ENCODE peak calls at places on chromosome 2, in ten cellular contexts. N is brain microvascular endothelial cell; M is stromal cell of bone marrow; Y is head of caudate nucleus; B is choroid plexus epithelial cell; P is stomach; Q is ELF-1; A is CD4-positive, CD25-positive, alpha-beta regulatory T cell; C is GM19239; Z is stimulated activated CD4-positive, alpha-beta T cell treated with anti-CD3 and anti-CD28 coated beads, TNF-alpha, amount 100 ng/mL, for 1 hour. D is an unnamed sample.
A peak's percentile ranks its signal among the peaks of the same experiment; 100 is the strongest.

GRCh38 chr2:102056079-102056581 is 64.4 kb downstream of the IL1R2 start:
- DNase-seq in N (no peak), M (no peak), Y (no peak), B (no peak), P (no peak), Q (no peak), A (no peak), C (no peak), Z (no peak), D (peak; percentile 50)

GRCh38 chr2:182761903-182762302 is 45.8 kb downstream of the DNAJC10 start:
- DNase-seq in N (peak; percentile 12), M (peak; percentile 61), Y (peak; percentile 8), B (peak; percentile 76), P (no peak), Q (no peak), A (no peak), C (no peak), Z (no peak), D (no peak)

GRCh38 chr2:237195396-237196119 is 109.9 kb downstream of the COPS8 start:
- DNase-seq in N (no peak), M (no peak), Y (no peak), B (no peak), P (no peak), Q (peak; percentile 61), A (no peak), C (no peak), Z (no peak), D (no peak)

GRCh38 chr2:26179446-26179907 is 6.6 kb downstream of the GAREM2 start:
- DNase-seq in N (no peak), M (no peak), Y (peak; percentile 25), B (no peak), P (no peak), Q (peak; percentile 52), A (no peak), C (no peak), Z (no peak), D (peak; percentile 21)

GRCh38 chr2:211114826-211115450 is 558.5 kb downstream of the CPS1 start:
- DNase-seq in N (peak; percentile 21), M (no peak), Y (no peak), B (peak; percentile 23), P (no peak), Q (no peak), A (no peak), C (no peak), Z (no peak), D (no peak)

GRCh38 chr2:240514631-240515030 is 43.2 kb downstream of the ANKMY1 start:
- DNase-seq in N (no peak), M (no peak), Y (no peak), B (no peak), P (peak; percentile 21), Q (no peak), A (no peak), C (no peak), Z (no peak), D (no peak)

GRCh38 chr2:30226144-30227032 is 4.9 kb upstream of the LBH start:
- DNase-seq in N (peak; percentile 40), M (no peak), Y (no peak), B (peak; percentile 67), P (no peak), Q (no peak), A (no peak), C (no peak), Z (no peak), D (no peak)

GRCh38 chr2:37786854-37787253 is 115.4 kb upstream of the CDC42EP3 start:
- DNase-seq in N (no peak), M (no peak), Y (no peak), B (no peak), P (no peak), Q (no peak), A (no peak), C (no peak), Z (no peak), D (no peak)

GRCh38 chr2:240374085-240374907 is 61.2 kb upstream of the GPC1 start:
- DNase-seq in N (peak; percentile 82), M (peak; percentile 56), Y (no peak), B (peak; percentile 76), P (peak; percentile 34), Q (peak; percentile 86), A (no peak), C (no peak), Z (no peak), D (peak; percentile 67)

GRCh38 chr2:231632559-231633142 is 40.0 kb downstream of the TEX44 start:
- DNase-seq in N (peak; percentile 24), M (peak; percentile 76), Y (no peak), B (peak; percentile 83), P (no peak), Q (no peak), A (no peak), C (no peak), Z (no peak), D (no peak)

GRCh38 chr2:10377052-10377746 is 70.9 kb downstream of the ODC1 start:
- DNase-seq in N (no peak), M (no peak), Y (no peak), B (no peak), P (no peak), Q (no peak), A (no peak), C (no peak), Z (no peak), D (no peak)

GRCh38 chr2:47313141-47313691 is 89.7 kb upstream of the MSH2 start:
- DNase-seq in N (no peak), M (no peak), Y (peak; percentile 43), B (peak; percentile 46), P (peak; percentile 39), Q (no peak), A (no peak), C (no peak), Z (no peak), D (no peak)

GRCh38 chr2:241815477-241816430 is 6.8 kb downstream of the NEU4 start:
- DNase-seq in N (no peak), M (no peak), Y (no peak), B (no peak), P (no peak), Q (no peak), A (no peak), C (no peak), Z (no peak), D (no peak)

GRCh38 chr2:9416962-9417316 is 6.4 kb downstream of the ITGB1BP1 start:
- DNase-seq in N (no peak), M (no peak), Y (no peak), B (no peak), P (no peak), Q (no peak), A (no peak), C (no peak), Z (no peak), D (no peak)

GRCh38 chr2:44169155-44169898 is 652 bp downstream of the PPM1B start:
- DNase-seq in N (peak; percentile 51), M (no peak), Y (peak; percentile 22), B (peak; percentile 62), P (peak; percentile 41), Q (peak; percentile 69), A (peak; percentile 86), C (no peak), Z (peak; percentile 11), D (no peak)

GRCh38 chr2:223859070-223859469 is 21.7 kb upstream of the AP1S3 start:
- DNase-seq in N (no peak), M (no peak), Y (no peak), B (no peak), P (no peak), Q (no peak), A (no peak), C (no peak), Z (no peak), D (no peak)